ENCODE peak calls at places on chromosomes 12 and 14, in six cellular contexts. H is IMR-90, X is mesenchymal stem cell, T is H9, G is neuronal stem cell, I is mesendoderm. M is an unnamed sample.

GRCh38 chr14:21528381-21529348 is 2.5 kb upstream of the SALL2 start:
- DNase-seq in H (peak), X (peak), I (no peak), T (no peak), G (no peak), M (no peak)

GRCh38 chr12:112676526-112676925 is 115.0 kb upstream of the RPH3A start:
- DNase-seq in H (no peak), G (no peak), T (no peak), I (peak), X (no peak), M (no peak)

GRCh38 chr12:1794440-1795090 is 25.8 kb upstream of the LRTM2 start:
- DNase-seq in G (no peak), I (peak), X (no peak), H (no peak), T (peak), M (peak)

GRCh38 chr14:63454863-63455622 is 88.1 kb downstream of the PPP2R5E start:
- DNase-seq in T (no peak), H (peak), X (no peak), G (no peak), I (no peak), M (no peak)

GRCh38 chr12:90290980-90291975 is 582.6 kb upstream of the ATP2B1 start:
- DNase-seq in T (peak), I (no peak), X (no peak), H (no peak), G (no peak), M (no peak)

GRCh38 chr12:31362759-31363415 is 36.9 kb upstream of the SINHCAF start:
- DNase-seq in T (peak), G (peak), I (peak), H (no peak), X (peak), M (peak)

GRCh38 chr12:60394680-60395079 is 798.9 kb downstream of the SLC16A7 start:
- DNase-seq in I (no peak), T (no peak), G (no peak), X (peak), H (peak), M (no peak)

GRCh38 chr14:72616294-72616693 is 277.6 kb downstream of the DPF3 start:
- DNase-seq in I (no peak), X (peak), H (peak), T (no peak), G (no peak), M (no peak)

GRCh38 chr14:68394113-68394718 is 398.7 kb downstream of the ZFP36L1 start:
- DNase-seq in I (no peak), H (peak), X (no peak), G (no peak), T (no peak), M (no peak)

GRCh38 chr12:19451196-19451595 is 11.9 kb downstream of the AEBP2 start:
- DNase-seq in T (no peak), I (peak), H (peak), G (no peak), X (peak), M (no peak)

GRCh38 chr12:131223171-131223761 is 269.6 kb downstream of the ADGRD1 start:
- DNase-seq in H (no peak), T (peak), X (no peak), G (no peak), I (no peak), M (no peak)

GRCh38 chr12:25271486-25272098 is 20.9 kb upstream of the KRAS start:
- DNase-seq in T (no peak), I (no peak), G (no peak), X (no peak), H (no peak), M (no peak)

GRCh38 chr14:51610766-51611165 is 40.9 kb upstream of the FRMD6 start:
- DNase-seq in T (no peak), I (no peak), G (no peak), H (no peak), X (no peak), M (no peak)

GRCh38 chr14:102183922-102184677 is 44.4 kb downstream of the WDR20 start:
- DNase-seq in X (no peak), G (no peak), H (no peak), I (no peak), T (no peak), M (no peak)

GRCh38 chr12:30026621-30027234 is 243.0 kb upstream of the TMTC1 start:
- DNase-seq in T (no peak), I (no peak), X (peak), H (peak), G (no peak), M (no peak)

GRCh38 chr14:62269204-62269603 is 507.0 kb downstream of the SNAPC1 start:
- DNase-seq in T (no peak), G (no peak), I (no peak), X (peak), H (peak), M (no peak)

GRCh38 chr12:19239616-19240234 is 110.2 kb downstream of the PLEKHA5 start:
- DNase-seq in H (peak), T (no peak), X (no peak), G (no peak), I (peak), M (no peak)

GRCh38 chr12:21583587-21583986 is 21.1 kb downstream of the GYS2 start:
- DNase-seq in X (no peak), I (no peak), G (no peak), T (no peak), H (no peak), M (no peak)

GRCh38 chr12:102169922-102170698 is 27.5 kb downstream of the PMCH start:
- DNase-seq in H (peak), T (no peak), X (peak), I (peak), G (no peak), M (no peak)

GRCh38 chr12:27840229-27840999 is 60.4 kb upstream of the MANSC4 start:
- DNase-seq in T (no peak), I (no peak), X (peak), H (no peak), G (no peak), M (no peak)

GRCh38 chr14:102917469-102918211 is 4.8 kb upstream of the AMN start:
- DNase-seq in G (no peak), T (peak), X (peak), H (peak), I (peak), M (peak)

GRCh38 chr12:94145231-94145979 is 3.0 kb upstream of the PLXNC1 start:
- DNase-seq in H (peak), G (no peak), X (peak), T (no peak), I (no peak), M (no peak)

DNA sequence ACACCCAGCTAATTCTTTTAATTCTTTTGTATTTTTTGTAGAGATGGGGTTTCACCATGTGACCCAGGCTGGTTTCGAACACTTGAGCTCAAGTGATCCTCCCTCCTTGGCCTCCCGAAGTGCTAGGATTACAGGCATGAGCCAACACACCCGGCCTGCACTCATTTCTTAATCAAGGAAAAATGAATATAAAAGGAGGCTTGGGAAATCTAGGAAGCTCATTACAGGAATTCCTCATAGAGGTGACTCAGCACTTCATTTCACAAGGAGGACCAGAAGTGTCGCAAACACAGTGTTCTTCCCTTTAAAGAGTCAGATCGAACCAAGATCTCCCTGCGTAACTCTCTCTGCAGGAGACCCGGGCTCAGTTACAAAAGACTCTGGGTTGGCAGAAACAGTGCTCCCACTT is 30.3 kb downstream of the NFKBIA start:
- DNase-seq in H (peak), G (no peak), X (peak), I (peak), T (no peak), M (no peak)
- H3K18ac ChIP-seq in H (peak), G (no peak), X (peak), I (peak), T (no peak), M (no peak)

DNA sequence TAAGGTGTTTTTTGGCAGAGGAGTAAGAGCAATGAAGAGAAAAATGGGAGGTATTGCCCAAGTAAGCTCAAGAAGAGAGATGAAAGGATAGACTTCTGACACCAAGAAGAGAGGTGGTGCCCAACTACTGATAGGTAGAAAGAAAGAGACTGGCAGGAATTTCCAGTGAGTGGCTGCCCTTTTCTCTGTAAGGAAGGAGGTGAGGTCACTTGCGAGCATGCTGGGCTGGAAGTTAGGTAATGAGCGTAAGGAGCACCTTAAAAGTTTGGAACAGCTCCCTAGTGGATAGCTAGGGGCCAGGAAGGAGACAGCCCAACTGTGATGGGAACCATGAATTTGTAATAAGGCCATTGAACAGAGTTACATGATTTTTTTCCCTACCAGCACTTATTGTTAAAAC is 127.0 kb downstream of the ANO6 start:
- DNase-seq in H (no peak), T (no peak), G (no peak), I (no peak), X (no peak), M (no peak)
- H3K18ac ChIP-seq in H (no peak), T (no peak), G (no peak), I (no peak), X (no peak), M (no peak)

GRCh38 chr14:22918809-22919600 is at the start of gene RBM23:
- DNase-seq in X (peak), I (peak), G (peak), T (peak), H (peak), M (peak)
- H3K18ac ChIP-seq in X (peak), I (peak), G (peak), T (peak), H (peak), M (peak)

DNA sequence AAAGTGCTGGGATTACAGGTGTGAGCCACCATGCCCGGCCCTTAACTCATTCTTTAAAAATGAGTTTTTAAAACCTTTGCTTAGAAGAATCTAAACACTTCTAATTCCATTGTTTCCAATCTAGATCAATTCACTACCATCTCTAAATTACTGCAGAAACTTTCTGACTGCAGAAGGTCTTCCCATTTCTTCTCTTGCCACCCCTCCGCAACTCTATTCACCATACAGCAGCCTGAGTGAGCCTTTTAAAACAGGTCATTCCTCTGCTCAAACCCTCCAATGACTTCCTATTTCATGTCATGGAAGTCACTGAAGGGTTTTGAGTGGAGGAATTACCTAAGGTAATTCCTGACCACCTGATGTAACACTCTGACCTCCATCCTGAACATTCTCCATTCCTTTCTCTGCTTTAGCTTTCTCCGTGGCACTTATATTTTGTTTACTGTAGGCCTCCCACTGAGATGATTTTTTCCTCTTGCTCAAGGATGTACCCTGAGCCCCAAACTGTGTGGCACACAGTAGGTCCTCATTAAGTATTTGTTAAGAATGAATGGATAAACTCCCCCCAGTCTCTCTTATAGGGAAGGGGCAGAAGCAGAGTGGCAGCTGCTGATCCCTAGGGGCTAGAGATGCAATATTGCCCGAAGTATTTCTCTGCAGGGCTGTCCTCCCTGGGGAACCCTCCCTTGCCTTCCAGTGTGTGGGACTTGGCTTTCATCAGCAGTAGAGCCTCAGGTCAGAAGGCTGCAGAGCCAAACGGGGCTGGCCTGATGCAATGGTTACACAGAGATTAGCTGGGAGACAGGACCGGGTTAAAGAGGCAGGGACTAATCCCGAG is 1.2 kb downstream of the DDIT3 start:
- DNase-seq in T (no peak), G (no peak), I (peak), H (peak), X (peak), M (no peak)
- H3K18ac ChIP-seq in T (no peak), G (no peak), I (peak), H (peak), X (peak), M (peak)

GRCh38 chr12:56190695-56191155 is 1.4 kb upstream of the SMARCC2 start:
- DNase-seq in T (no peak), I (peak), G (peak), H (no peak), X (no peak), M (no peak)

GRCh38 chr12:56189336-56189917 is at the start of gene SMARCC2:
- DNase-seq in X (peak), I (peak), H (peak), G (peak), T (peak), M (peak)

GRCh38 chr12:56188116-56188785 is 1.0 kb downstream of the SMARCC2 start:
- DNase-seq in H (no peak), X (no peak), G (peak), I (peak), T (no peak), M (no peak)

GRCh38 chr12:56188786-56189335 is 422 bp downstream of the SMARCC2 start:
- DNase-seq in T (peak), H (no peak), I (peak), X (no peak), G (peak), M (peak)

GRCh38 chr12:56189918-56190694 is 823 bp upstream of the SMARCC2 start:
- DNase-seq in T (peak), G (peak), X (peak), I (peak), H (peak), M (peak)
- H3K18ac ChIP-seq in T (peak), G (peak), X (peak), I (peak), H (peak), M (peak)

GRCh38 chr12:124519741-124520140 is 47.7 kb downstream of the NCOR2 start:
- DNase-seq in X (peak), G (no peak), T (no peak), H (no peak), I (no peak), M (no peak)
- H3K18ac ChIP-seq in X (peak), G (peak), T (no peak), H (no peak), I (no peak), M (no peak)

DNA sequence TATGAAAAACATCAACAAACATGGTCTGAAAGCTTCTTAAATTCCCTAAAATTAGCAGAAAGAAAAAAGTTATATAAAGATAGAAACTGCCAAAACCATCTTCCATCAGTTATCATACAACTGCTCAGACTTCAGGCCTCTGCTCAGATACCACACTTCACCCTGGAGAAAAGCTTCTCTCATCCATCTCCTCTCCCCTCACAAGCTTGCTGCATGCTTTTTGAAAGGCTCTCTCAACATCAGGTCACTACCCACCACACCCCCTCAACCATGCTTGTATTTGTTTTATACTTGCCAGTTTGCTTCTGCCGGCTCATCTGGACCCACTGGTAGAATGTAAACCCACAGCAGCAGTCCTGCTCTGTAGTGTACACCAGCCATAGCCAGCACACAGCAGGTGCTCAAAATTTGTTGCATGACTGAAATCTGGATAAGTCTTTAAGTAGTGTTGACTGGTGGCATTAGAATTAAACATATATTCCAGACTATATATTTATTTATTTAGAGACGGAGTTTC is 8.8 kb downstream of the PPP1CC start:
- DNase-seq in I (no peak), T (no peak), G (no peak), X (no peak), H (no peak), M (no peak)
- H3K18ac ChIP-seq in I (no peak), T (no peak), G (no peak), X (peak), H (no peak), M (no peak)

GRCh38 chr12:13206560-13206897 is 10.0 kb downstream of the EMP1 start:
- DNase-seq in I (no peak), T (no peak), H (no peak), G (no peak), X (no peak), M (no peak)

GRCh38 chr12:13210543-13211190 is 14.1 kb downstream of the EMP1 start:
- DNase-seq in T (no peak), I (no peak), H (no peak), X (peak), G (no peak), M (no peak)

GRCh38 chr12:13210022-13210539 is 13.6 kb downstream of the EMP1 start:
- DNase-seq in T (no peak), I (peak), H (no peak), G (no peak), X (peak), M (no peak)

GRCh38 chr12:13209279-13210021 is 12.9 kb downstream of the EMP1 start:
- DNase-seq in H (no peak), I (no peak), G (no peak), X (peak), T (no peak), M (no peak)

DNA sequence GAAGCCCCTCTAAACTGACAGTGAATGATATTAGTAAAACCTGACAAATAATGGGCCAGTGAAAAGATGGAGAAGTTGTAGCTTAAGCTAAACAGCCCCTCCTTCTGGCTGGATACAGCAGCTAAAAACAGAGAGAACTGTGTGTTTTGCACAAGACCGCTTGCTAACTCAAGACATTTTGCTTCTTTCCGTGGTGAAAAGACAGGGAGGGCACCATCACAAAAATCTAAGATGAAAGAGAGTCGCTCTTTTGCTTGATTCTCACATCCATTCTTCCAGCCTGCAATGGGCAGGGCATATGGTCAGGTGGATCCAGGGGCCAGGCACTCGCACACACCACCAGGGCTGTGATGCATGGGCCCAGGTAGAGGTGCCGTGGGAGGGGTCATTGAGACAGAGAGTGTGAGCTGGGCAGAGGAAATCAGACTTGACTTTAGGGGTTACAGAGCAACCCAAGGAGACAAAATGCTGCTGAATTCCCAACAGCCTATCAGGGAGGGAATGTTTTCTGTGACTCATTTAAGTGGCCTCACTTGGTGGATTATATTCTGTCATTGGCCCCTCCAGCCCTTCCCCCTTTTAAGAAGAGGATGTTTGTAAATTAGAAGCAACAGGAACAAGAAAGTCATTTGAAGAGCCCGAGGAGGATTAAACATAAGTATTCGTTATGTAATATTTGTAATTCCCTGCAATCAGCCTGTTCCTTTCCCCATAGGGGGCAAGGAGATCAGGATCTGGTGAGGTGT is 12.2 kb downstream of the EMP1 start:
- DNase-seq in G (no peak), H (peak), X (peak), T (peak), I (peak), M (no peak)
- H3K18ac ChIP-seq in G (peak), H (peak), X (peak), T (no peak), I (no peak), M (no peak)

GRCh38 chr14:100239840-100240724 is 1.1 kb downstream of the YY1 start:
- DNase-seq in G (peak), I (peak), H (peak), T (peak), X (peak), M (no peak)

GRCh38 chr14:100240725-100241032 is 1.7 kb downstream of the YY1 start:
- DNase-seq in X (no peak), I (no peak), T (no peak), G (no peak), H (no peak), M (no peak)

GRCh38 chr14:100238419-100239199 is at the start of gene YY1:
- DNase-seq in T (peak), I (peak), G (peak), X (peak), H (peak), M (peak)

GRCh38 chr14:100237735-100238418 is 1.1 kb upstream of the YY1 start:
- DNase-seq in G (peak), I (peak), T (peak), H (peak), X (peak), M (peak)

DNA sequence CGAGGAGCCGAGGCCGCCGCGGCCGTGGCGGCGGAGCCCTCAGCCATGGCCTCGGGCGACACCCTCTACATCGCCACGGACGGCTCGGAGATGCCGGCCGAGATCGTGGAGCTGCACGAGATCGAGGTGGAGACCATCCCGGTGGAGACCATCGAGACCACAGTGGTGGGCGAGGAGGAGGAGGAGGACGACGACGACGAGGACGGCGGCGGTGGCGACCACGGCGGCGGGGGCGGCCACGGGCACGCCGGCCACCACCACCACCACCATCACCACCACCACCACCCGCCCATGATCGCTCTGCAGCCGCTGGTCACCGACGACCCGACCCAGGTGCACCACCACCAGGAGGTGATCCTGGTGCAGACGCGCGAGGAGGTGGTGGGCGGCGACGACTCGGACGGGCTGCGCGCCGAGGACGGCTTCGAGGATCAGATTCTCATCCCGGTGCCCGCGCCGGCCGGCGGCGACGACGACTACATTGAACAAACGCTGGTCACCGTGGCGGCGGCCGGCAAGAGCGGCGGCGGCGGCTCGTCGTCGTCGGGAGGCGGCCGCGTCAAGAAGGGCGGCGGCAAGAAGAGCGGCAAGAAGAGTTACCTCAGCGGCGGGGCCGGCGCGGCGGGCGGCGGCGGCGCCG is 376 bp downstream of the YY1 start:
- DNase-seq in G (no peak), T (no peak), H (no peak), I (no peak), X (no peak), M (no peak)
- H3K18ac ChIP-seq in G (peak), T (peak), H (peak), I (peak), X (peak), M (peak)

M was measured in H1.